ENCODE peak calls at places on chromosomes 11 and 22, in five cellular contexts. W, I, G, F and T are unnamed samples.

GRCh38 chr11:123797065-123797940 is 8.8 kb downstream of the OR6M1 start:
- DNase-seq in I (no peak), F (no peak), W (no peak), G (no peak), T (no peak)

GRCh38 chr11:102836290-102836875 is 7.0 kb downstream of the MMP3 start:
- DNase-seq in F (no peak), W (peak; percentile 26), I (no peak), G (no peak), T (no peak)

GRCh38 chr11:22599458-22599857 is 26.2 kb downstream of the FANCF start:
- DNase-seq in F (no peak), W (no peak), I (no peak), G (no peak), T (no peak)

GRCh38 chr11:8917157-8917820 is 6.3 kb downstream of the AKIP1 start:
- DNase-seq in F (peak; percentile 92), G (no peak), I (peak; percentile 53), W (peak; percentile 36), T (no peak)

GRCh38 chr22:50175921-50176849 is 5.7 kb downstream of the PANX2 start:
- DNase-seq in W (no peak), G (no peak), F (no peak), I (no peak), T (peak; percentile 28)

GRCh38 chr11:126624491-126624890 is 269.0 kb downstream of the ST3GAL4 start:
- DNase-seq in F (no peak), W (no peak), I (no peak), G (no peak), T (no peak)

GRCh38 chr11:83070044-83070877 is 1.4 kb downstream of the RAB30 start:
- DNase-seq in I (peak; percentile 55), W (no peak), F (peak; percentile 72), G (no peak), T (no peak)

GRCh38 chr11:65915101-65915820 is 3.6 kb downstream of the C11orf68 start:
- DNase-seq in G (no peak), F (no peak), I (no peak), W (peak; percentile 25), T (no peak)

GRCh38 chr11:9943346-9944110 is 279.7 kb downstream of the SWAP70 start:
- DNase-seq in W (no peak), F (no peak), I (no peak), G (no peak), T (no peak)

GRCh38 chr11:66653123-66653522 is 14.6 kb downstream of the RBM4 start:
- DNase-seq in I (no peak), G (no peak), F (no peak), W (no peak), T (no peak)

GRCh38 chr11:85316967-85317366 is 310.2 kb downstream of the DLG2 start:
- DNase-seq in W (no peak), F (no peak), G (no peak), I (no peak), T (no peak)

GRCh38 chr11:118078972-118079411 is 2.1 kb downstream of the TMPRSS4 start:
- DNase-seq in W (no peak), G (no peak), F (no peak), I (no peak), T (no peak)

GRCh38 chr11:123454060-123454651 is 24.1 kb downstream of the GRAMD1B start:
- DNase-seq in W (no peak), I (no peak), G (no peak), F (peak; percentile 70), T (peak; percentile 42)

GRCh38 chr11:44615041-44615513 is 49.6 kb downstream of the CD82 start:
- DNase-seq in F (no peak), W (no peak), G (no peak), I (no peak), T (no peak)

GRCh38 chr22:46564084-46564714 is 26.8 kb upstream of the CELSR1 start:
- DNase-seq in I (peak; percentile 35), G (no peak), W (no peak), F (no peak), T (no peak)

GRCh38 chr11:27012254-27012921 is 18.5 kb downstream of the FIBIN start:
- DNase-seq in W (no peak), I (peak; percentile 63), G (no peak), F (peak; percentile 42), T (no peak)

GRCh38 chr11:121696947-121697346 is 244.2 kb upstream of the SORL1-AS1 start:
- DNase-seq in F (no peak), W (no peak), I (no peak), G (no peak), T (no peak)

GRCh38 chr11:17606206-17607082 is 59.4 kb downstream of the OTOG start:
- DNase-seq in I (no peak), F (no peak), G (no peak), W (no peak), T (no peak)

GRCh38 chr22:37308385-37309200 is 26.3 kb downstream of the CYTH4 start:
- DNase-seq in F (no peak), I (no peak), G (no peak), W (no peak), T (peak; percentile 72)

GRCh38 chr22:28819253-28820096 is 19.1 kb upstream of the XBP1 start:
- DNase-seq in F (no peak), W (no peak), I (no peak), G (no peak), T (no peak)

GRCh38 chr22:20677684-20678242 is 96.2 kb upstream of the SERPIND1 start:
- DNase-seq in W (no peak), I (no peak), G (no peak), F (no peak), T (no peak)

GRCh38 chr11:62732830-62733229 is 4.5 kb downstream of the TTC9C start:
- DNase-seq in W (no peak), I (peak; percentile 30), F (no peak), G (no peak), T (no peak)

GRCh38 chr11:118636569-118637290 is 29.3 kb downstream of the PHLDB1 start:
- DNase-seq in G (no peak), W (no peak), F (no peak), I (no peak), T (no peak)

GRCh38 chr11:65170058-65170534 is at the start of gene SPDYC:
- DNase-seq in F (no peak), W (no peak), I (no peak), G (no peak), T (no peak)